ENCODE peak calls at places on chromosomes 13 and 19, in nine cellular contexts. N is heart right ventricle, Z is cardiac fibroblast, P is cardiac muscle cell, X is fibroblast of lung, L is uterus, Q is Caco-2, C is epithelial cell of esophagus, R is PC-3. U is an unnamed sample.

GRCh38 chr19:57708641-57709354 is at the start of gene ZNF154:
- DNase-seq in X (peak; percentile 84), R (no peak), L (no peak), P (peak; percentile 86), C (peak; percentile 55), N (peak; percentile 27), Z (peak; percentile 68), Q (no peak), U (peak; percentile 19)

GRCh38 chr19:50435221-50435620 is 2.5 kb downstream of the MYBPC2 start:
- DNase-seq in Z (no peak), R (no peak), L (no peak), X (no peak), P (no peak), N (no peak), C (no peak), Q (no peak), U (no peak)

GRCh38 chr13:35704331-35704730 is 227.8 kb upstream of the MAB21L1 start:
- DNase-seq in Q (no peak), C (no peak), R (peak; percentile 17), P (no peak), N (no peak), X (no peak), L (no peak), Z (no peak), U (no peak)

GRCh38 chr19:12800873-12801465 is 631 bp downstream of the PRDX2 start:
- DNase-seq in Z (no peak), L (no peak), Q (peak; percentile 25), X (no peak), P (no peak), R (peak; percentile 22), C (no peak), N (peak; percentile 38), U (no peak)

GRCh38 chr13:101915333-101915732 is 462.9 kb downstream of the ITGBL1 start:
- DNase-seq in R (no peak), X (no peak), P (no peak), Z (no peak), Q (no peak), L (no peak), C (no peak), N (no peak), U (no peak)

GRCh38 chr19:30447276-30447870 is 75.2 kb downstream of the ZNF536 start:
- DNase-seq in N (no peak), P (no peak), Q (no peak), L (no peak), R (no peak), C (no peak), X (no peak), Z (no peak), U (no peak)

GRCh38 chr13:23323946-23324709 is 109.4 kb downstream of the SACS start:
- DNase-seq in X (peak; percentile 36), L (no peak), N (no peak), R (peak; percentile 38), C (peak; percentile 33), Q (no peak), Z (peak; percentile 66), P (no peak), U (no peak)

GRCh38 chr13:45325806-45326205 is 15.2 kb downstream of the TPT1 start:
- DNase-seq in Z (peak; percentile 94), R (peak; percentile 67), X (peak; percentile 88), N (peak; percentile 48), P (peak; percentile 84), Q (no peak), L (peak; percentile 28), C (peak; percentile 92), U (no peak)

GRCh38 chr19:46860846-46861690 is at the start of gene ARHGAP35:
- DNase-seq in P (no peak), L (peak; percentile 30), Q (peak; percentile 55), R (peak; percentile 78), N (peak; percentile 43), X (no peak), C (peak; percentile 85), Z (peak; percentile 86), U (no peak)

GRCh38 chr13:59673301-59673700 is 490.4 kb downstream of the DIAPH3 start:
- DNase-seq in L (no peak), Z (no peak), Q (no peak), P (peak; percentile 56), C (no peak), N (no peak), R (no peak), X (peak; percentile 51), U (no peak)

GRCh38 chr13:107678075-107678689 is 537.2 kb downstream of the LIG4 start:
- DNase-seq in Q (peak; percentile 11), N (no peak), Z (no peak), X (peak; percentile 50), L (no peak), C (no peak), R (peak; percentile 43), P (no peak), U (no peak)

GRCh38 chr13:78241278-78241919 is 322.8 kb upstream of the EDNRB start:
- DNase-seq in C (peak; percentile 50), P (peak; percentile 53), Q (peak; percentile 56), L (no peak), R (peak; percentile 51), Z (peak; percentile 67), N (peak; percentile 14), X (peak; percentile 60), U (peak; percentile 13)

GRCh38 chr13:27455331-27455855 is 5.0 kb upstream of the MTIF3 start:
- DNase-seq in N (no peak), Z (peak; percentile 4), R (no peak), C (no peak), P (no peak), L (no peak), X (peak; percentile 30), Q (no peak), U (peak; percentile 44)

GRCh38 chr13:72104656-72105180 is 237.7 kb upstream of the DACH1 start:
- DNase-seq in Z (peak; percentile 25), R (no peak), Q (no peak), X (peak; percentile 14), C (peak; percentile 83), N (no peak), P (peak; percentile 1), L (no peak), U (no peak)

GRCh38 chr19:497476-497860 is 1.2 kb downstream of the MADCAM1 start:
- DNase-seq in C (no peak), Z (no peak), Q (no peak), R (no peak), L (no peak), P (no peak), N (no peak), X (no peak), U (no peak)

DNA sequence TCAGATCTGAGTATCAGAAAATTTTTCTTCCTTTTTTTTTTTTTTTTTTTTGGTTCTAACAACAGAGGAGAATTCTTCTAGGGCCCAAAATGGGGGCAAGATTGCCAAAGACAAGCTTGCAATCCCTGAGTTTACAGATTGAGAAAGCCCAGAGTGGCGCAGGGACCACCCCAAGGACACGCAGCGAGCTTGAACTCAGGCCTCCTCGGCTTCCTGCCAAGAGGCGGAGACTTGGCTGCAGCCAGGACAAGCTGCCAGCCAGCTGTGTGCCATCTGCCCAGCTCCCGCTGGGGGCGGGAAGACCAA is 508 bp upstream of the MRPL34 start:
- DNase-seq in P (no peak), Q (no peak), Z (no peak), X (no peak), C (no peak), R (no peak), N (no peak), L (no peak), U (no peak)
- H3K4me3 ChIP-seq in P (no peak overlapping the region), Q (peak overlapping the region; percentile 0), Z (peak overlapping the region; percentile 81), X (no peak overlapping the region), C (no peak overlapping the region), R (no peak overlapping the region), N (peak overlapping the region; percentile 63), L (peak overlapping the region; percentile 53), U (peak overlapping the region; percentile 82)

DNA sequence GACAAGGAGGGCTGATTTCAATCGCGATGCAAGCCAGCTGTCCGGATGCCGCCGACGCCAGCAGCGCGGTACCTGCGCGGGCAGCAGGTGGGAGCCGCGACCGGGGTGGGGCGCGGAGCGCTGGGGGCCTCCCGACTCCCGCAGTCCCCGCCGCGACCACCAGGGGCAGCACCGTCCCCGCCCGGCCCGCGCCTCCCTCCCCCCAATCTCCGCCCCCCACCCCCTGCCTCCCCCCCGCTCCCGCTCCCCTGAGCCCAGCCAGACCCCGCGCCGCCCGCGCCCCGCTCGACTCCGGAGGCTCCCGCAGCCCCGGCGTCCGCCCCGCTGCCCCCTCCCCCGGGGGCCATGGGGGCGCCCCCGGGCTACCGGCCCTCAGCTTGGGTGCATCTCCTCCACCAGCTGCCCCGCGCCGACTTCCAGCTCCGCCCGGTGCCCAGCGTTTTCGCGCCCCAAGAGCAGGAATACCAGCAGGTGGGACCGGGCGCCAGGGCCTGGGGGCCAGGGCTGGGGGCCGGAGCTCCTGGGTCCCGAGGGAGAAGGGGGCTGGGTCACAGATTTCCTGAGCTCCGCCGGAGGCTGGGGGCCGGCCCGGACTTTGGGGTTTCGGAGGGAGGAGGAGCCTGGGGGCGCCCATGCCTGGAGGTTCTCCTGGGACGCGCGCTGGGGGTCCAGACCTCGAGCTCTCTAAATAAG is at the start of gene TTYH1:
- DNase-seq in Z (no peak), Q (no peak), L (no peak), N (no peak), P (no peak), R (no peak), X (no peak), C (no peak), U (no peak)
- TF ChIP-seq CTCF in Z (no peak), Q (peak; percentile 23), L (no peak), N (peak; percentile 39), P (peak; percentile 16), R (no peak), X (no peak), C (no peak), U (no peak)

GRCh38 chr19:32464279-32464678 is 58.7 kb downstream of the DPY19L3 start:
- DNase-seq in Q (no peak), L (no peak), N (no peak), X (peak; percentile 42), P (peak; percentile 29), C (peak; percentile 24), Z (peak; percentile 29), R (peak; percentile 42), U (no peak)

GRCh38 chr19:32459199-32459865 is 53.8 kb downstream of the DPY19L3 start:
- DNase-seq in P (no peak), R (no peak), N (no peak), Q (no peak), L (no peak), C (no peak), Z (no peak), X (no peak), U (no peak)

GRCh38 chr19:32460476-32460875 is 54.9 kb downstream of the DPY19L3 start:
- DNase-seq in N (no peak), L (no peak), Z (no peak), Q (no peak), P (no peak), C (no peak), R (no peak), X (no peak), U (no peak)

GRCh38 chr19:32469796-32470195 is 64.2 kb downstream of the DPY19L3 start:
- DNase-seq in Z (peak; percentile 57), L (no peak), R (no peak), N (no peak), Q (no peak), X (no peak), P (no peak), C (no peak), U (no peak)

GRCh38 chr19:32465176-32465575 is 59.6 kb downstream of the DPY19L3 start:
- DNase-seq in Z (no peak), X (no peak), R (no peak), C (no peak), P (no peak), N (no peak), L (no peak), Q (no peak), U (no peak)
- H3K4me3 ChIP-seq in Z (no peak overlapping the region), X (no peak overlapping the region), R (no peak overlapping the region), C (no peak overlapping the region), P (no peak overlapping the region), N (no peak overlapping the region), L (no peak overlapping the region), Q (no peak overlapping the region), U (no peak overlapping the region)

GRCh38 chr13:29454931-29455481 is 140.5 kb downstream of the SLC7A1 start:
- DNase-seq in Z (peak; percentile 40), Q (peak; percentile 10), C (peak; percentile 97), R (peak; percentile 74), P (peak; percentile 34), L (no peak), N (no peak), X (peak; percentile 10), U (no peak)
- TF ChIP-seq CTCF in Z (peak; percentile 55), Q (peak; percentile 27), C (peak; percentile 21), R (peak; percentile 52), P (peak; percentile 48), L (no peak), N (peak; percentile 30), X (no peak), U (peak; percentile 82)